ENCODE peak calls at places on chromosomes 3 and 15, in eight cellular contexts. Z is spleen; H is SK-N-SH; N is stimulated activated naive CD8-positive, alpha-beta T cell treated with anti-CD3 and anti-CD28 coated beads, Interleukin-15, Interleukin-2, amounts not matched to agents 100 U/mL and 50 U/mL, for 24 hours; W is iris pigment epithelial cell; R is HFF-Myc; C is AG04450; G is posterior cingulate gyrus. M is an unnamed sample.

GRCh38 chr3:632571-633170 is 436.1 kb downstream of the CHL1 start:
- DNase-seq in G (no peak), Z (no peak), W (peak; percentile 46), R (peak; percentile 9), H (peak; percentile 26), N (peak; percentile 41), C (no peak), M (peak; percentile 46)

GRCh38 chr3:49120096-49120437 is 556 bp downstream of the USP19 start:
- DNase-seq in Z (no peak), G (no peak), W (peak; percentile 17), N (no peak), R (no peak), C (no peak), H (no peak), M (peak; percentile 16)

GRCh38 chr3:195897853-195898415 is 10.4 kb downstream of the TNK2 start:
- DNase-seq in Z (peak; percentile 74), N (no peak), G (no peak), W (no peak), R (no peak), C (no peak), H (peak; percentile 33), M (no peak)

GRCh38 chr3:42701371-42702065 is 1.1 kb downstream of the HHATL start:
- DNase-seq in W (peak; percentile 5), N (peak; percentile 73), G (peak; percentile 78), H (peak; percentile 58), R (no peak), C (no peak), Z (peak; percentile 77), M (peak; percentile 95)

GRCh38 chr3:102060814-102061213 is 211.5 kb downstream of the NFKBIZ start:
- DNase-seq in Z (no peak), H (no peak), G (no peak), N (no peak), W (no peak), C (no peak), R (no peak), M (no peak)

GRCh38 chr3:170707899-170708298 is 122.0 kb upstream of the SLC7A14 start:
- DNase-seq in C (no peak), H (no peak), R (no peak), W (no peak), N (no peak), G (no peak), Z (no peak), M (no peak)

GRCh38 chr3:44065741-44066140 is 175.9 kb upstream of the TOPAZ1 start:
- DNase-seq in Z (no peak), G (no peak), H (peak; percentile 63), W (no peak), C (no peak), R (no peak), N (no peak), M (peak; percentile 16)

GRCh38 chr3:198071602-198072285 is 111.7 kb downstream of the LMLN start:
- DNase-seq in N (peak; percentile 51), G (no peak), C (peak; percentile 66), R (peak; percentile 87), Z (no peak), W (peak; percentile 95), H (no peak), M (peak; percentile 37)

GRCh38 chr3:123757281-123757940 is 126.7 kb downstream of the MYLK start:
- DNase-seq in C (no peak), G (peak; percentile 36), H (no peak), R (no peak), W (no peak), Z (no peak), N (no peak), M (no peak)

GRCh38 chr15:90588427-90588826 is 58.7 kb downstream of the CRTC3 start:
- DNase-seq in W (peak; percentile 20), N (no peak), R (no peak), Z (no peak), H (no peak), C (peak; percentile 18), G (no peak), M (peak; percentile 40)

GRCh38 chr15:70584838-70585706 is 178.3 kb downstream of the UACA start:
- DNase-seq in W (peak; percentile 62), N (peak; percentile 65), Z (peak; percentile 75), G (no peak), C (no peak), H (peak; percentile 74), R (no peak), M (no peak)

GRCh38 chr3:170081079-170081741 is 43.4 kb downstream of the GPR160 start:
- DNase-seq in N (no peak), Z (no peak), W (no peak), H (no peak), R (no peak), G (no peak), C (peak; percentile 27), M (no peak)

GRCh38 chr3:104526901-104527401 is 839.8 kb upstream of the ALCAM start:
- DNase-seq in N (no peak), H (no peak), Z (no peak), C (no peak), W (no peak), G (no peak), R (no peak), M (no peak)

GRCh38 chr15:20344601-20345400 is 196.8 kb downstream of the GOLGA6L6 start:
- DNase-seq in R (no peak), W (no peak), Z (peak; percentile 83), G (no peak), C (no peak), H (peak; percentile 26), N (no peak), M (peak; percentile 13)

GRCh38 chr3:34024447-34025240 is 226.2 kb downstream of the PDCD6IP start:
- DNase-seq in R (no peak), W (peak; percentile 16), Z (no peak), H (no peak), N (no peak), C (no peak), G (no peak), M (no peak)

GRCh38 chr15:64224508-64224907 is 61.7 kb upstream of the PPIB start:
- DNase-seq in N (no peak), H (peak; percentile 28), C (peak; percentile 24), R (peak; percentile 26), G (no peak), Z (no peak), W (peak; percentile 83), M (no peak)

GRCh38 chr3:9615003-9615628 is 34.2 kb upstream of the MTMR14 start:
- DNase-seq in Z (no peak), R (no peak), C (no peak), W (no peak), G (no peak), N (no peak), H (no peak), M (no peak)

GRCh38 chr3:117696871-117697270 is 987.3 kb downstream of the TUSC7 start:
- DNase-seq in C (no peak), W (no peak), H (peak; percentile 4), Z (no peak), N (no peak), R (no peak), G (no peak), M (no peak)

GRCh38 chr15:89982315-89983055 is 18.6 kb upstream of the ZNF710 start:
- DNase-seq in G (no peak), H (no peak), Z (no peak), N (no peak), R (no peak), C (no peak), W (no peak), M (no peak)

GRCh38 chr3:40267940-40268707 is 41.4 kb upstream of the EIF1B start:
- DNase-seq in G (no peak), C (no peak), R (peak; percentile 12), W (no peak), Z (no peak), H (peak; percentile 58), N (no peak), M (no peak)

GRCh38 chr3:120560304-120561250 is 35.6 kb upstream of the NDUFB4 start:
- DNase-seq in Z (no peak), N (no peak), R (no peak), C (no peak), W (peak; percentile 30), H (no peak), G (no peak), M (no peak)

GRCh38 chr15:49817100-49817499 is 196.3 kb downstream of the DTWD1 start:
- DNase-seq in G (no peak), W (no peak), N (no peak), Z (no peak), R (no peak), C (no peak), H (no peak), M (no peak)

GRCh38 chr3:115325539-115325938 is 178.5 kb upstream of the ZBTB20 start:
- DNase-seq in R (peak; percentile 71), H (no peak), C (peak; percentile 21), Z (no peak), W (peak; percentile 45), N (peak; percentile 11), G (no peak), M (peak; percentile 15)

GRCh38 chr3:23235264-23235663 is 32.1 kb downstream of the UBE2E2 start:
- DNase-seq in W (no peak), H (no peak), N (no peak), R (no peak), G (no peak), Z (no peak), C (no peak), M (no peak)

GRCh38 chr3:192130534-192131132 is 596.7 kb downstream of the FGF12 start:
- DNase-seq in H (peak; percentile 24), R (peak; percentile 1), C (no peak), N (peak; percentile 5), G (peak; percentile 16), W (peak; percentile 32), Z (no peak), M (peak; percentile 4)

GRCh38 chr15:74421302-74422245 is 12.2 kb downstream of the SEMA7A start:
- DNase-seq in C (no peak), N (no peak), Z (peak; percentile 58), W (no peak), R (no peak), G (peak; percentile 84), H (no peak), M (no peak)

GRCh38 chr3:141402476-141403171 is 34.3 kb downstream of the ZBTB38 start:
- DNase-seq in W (peak; percentile 68), H (peak; percentile 84), G (peak; percentile 42), C (no peak), N (peak; percentile 52), R (no peak), Z (peak; percentile 92), M (no peak)

GRCh38 chr15:69843927-69844326 is 253.8 kb downstream of the TLE3 start:
- DNase-seq in R (no peak), W (no peak), C (no peak), G (no peak), H (no peak), Z (no peak), N (no peak), M (no peak)

GRCh38 chr3:194711286-194711685 is 25.6 kb downstream of the FAM43A start:
- DNase-seq in R (no peak), G (no peak), N (no peak), H (no peak), C (no peak), Z (no peak), W (no peak), M (no peak)

GRCh38 chr3:72296477-72297111 is 511.6 kb upstream of the PROK2 start:
- DNase-seq in H (no peak), Z (no peak), N (no peak), C (no peak), G (no peak), W (no peak), R (no peak), M (no peak)

GRCh38 chr3:195082811-195083210 is 188.1 kb downstream of the XXYLT1 start:
- DNase-seq in Z (peak; percentile 62), H (no peak), G (no peak), W (no peak), N (no peak), C (no peak), R (no peak), M (no peak)

GRCh38 chr3:182241777-182242556 is 530.2 kb downstream of the SOX2 start:
- DNase-seq in G (peak; percentile 14), R (no peak), N (no peak), W (peak; percentile 41), C (no peak), Z (no peak), H (peak; percentile 48), M (no peak)

GRCh38 chr15:88623061-88623460 is 1.9 kb downstream of the AEN start:
- DNase-seq in N (peak; percentile 71), R (peak; percentile 51), C (peak; percentile 34), W (peak; percentile 87), H (no peak), Z (no peak), G (no peak), M (peak; percentile 34)

GRCh38 chr15:77026501-77027110 is 31.7 kb downstream of the PSTPIP1 start:
- DNase-seq in C (no peak), G (no peak), Z (peak; percentile 67), N (peak; percentile 1), R (no peak), H (peak; percentile 24), W (no peak), M (no peak)

M was measured in K562.